ENCODE peak calls at places on chromosome 19, in six cellular contexts. R, W, T, X, P and G are unnamed samples.

GRCh38 chr19:2269244-2270156 is 12.5 kb downstream of the PEAK3 start:
- DNase-seq in X (peak), W (peak), P (peak), T (peak), R (peak), G (peak)

GRCh38 chr19:52786078-52786463 is 520 bp downstream of the ZNF600 start:
- DNase-seq in T (no peak), X (no peak), W (peak), P (peak), R (peak), G (no peak)

GRCh38 chr19:27674701-27675100 is 1538.2 kb downstream of the UQCRFS1 start:
- DNase-seq in P (no peak), R (no peak), X (no peak), W (no peak), T (no peak), G (no peak)

GRCh38 chr19:42277821-42278809 is 9.1 kb downstream of the CIC start:
- DNase-seq in W (peak), T (no peak), X (peak), R (peak), P (peak), G (no peak)

GRCh38 chr19:40598121-40598917 is 2.9 kb upstream of the LTBP4 start:
- DNase-seq in X (peak), T (peak), W (peak), R (peak), P (peak), G (peak)

GRCh38 chr19:18479964-18480723 is 41.7 kb downstream of the ELL start:
- DNase-seq in T (peak), X (no peak), R (no peak), W (peak), P (peak), G (no peak)

GRCh38 chr19:16076154-16076957 is at the start of gene TPM4:
- DNase-seq in X (peak), W (peak), R (peak), P (peak), T (peak), G (peak)

GRCh38 chr19:51372021-51372648 is 319 bp downstream of the NKG7 start:
- DNase-seq in W (no peak), P (no peak), T (no peak), R (no peak), X (no peak), G (no peak)

GRCh38 chr19:11349171-11349570 is 2.9 kb downstream of the CCDC159 start:
- DNase-seq in R (no peak), T (no peak), P (no peak), W (no peak), X (no peak), G (no peak)

GRCh38 chr19:58123354-58123753 is 25.3 kb upstream of the ZSCAN18 start:
- DNase-seq in T (no peak), X (no peak), W (no peak), P (no peak), R (no peak), G (no peak)

GRCh38 chr19:58154287-58154678 is 3.7 kb upstream of the ZNF329 start:
- DNase-seq in X (no peak), W (peak), P (peak), R (peak), T (peak), G (no peak)

GRCh38 chr19:5818594-5818993 is 13.7 kb downstream of the NRTN start:
- DNase-seq in X (no peak), P (no peak), W (no peak), R (no peak), T (no peak), G (no peak)

GRCh38 chr19:6521718-6522646 is 8.8 kb upstream of the TNFSF9 start:
- DNase-seq in P (no peak), W (no peak), R (no peak), T (no peak), X (peak), G (no peak)

GRCh38 chr19:40888191-40888590 is 6.2 kb upstream of the CYP2A7 start:
- DNase-seq in P (no peak), X (no peak), T (no peak), R (no peak), W (no peak), G (no peak)

GRCh38 chr19:42400404-42400803 is 10.3 kb upstream of the CNFN start:
- DNase-seq in R (no peak), W (no peak), T (no peak), P (no peak), X (no peak), G (no peak)

GRCh38 chr19:50415661-50416033 is 3.1 kb upstream of the SPIB start:
- DNase-seq in R (no peak), X (peak), P (no peak), W (no peak), T (peak), G (no peak)

GRCh38 chr19:524062-524674 is 7.4 kb upstream of the CDC34 start:
- DNase-seq in W (no peak), P (no peak), X (no peak), R (no peak), T (peak), G (no peak)

GRCh38 chr19:18464646-18465045 is 26.7 kb upstream of the ISYNA1 start:
- DNase-seq in P (peak), X (no peak), T (peak), W (peak), R (peak), G (no peak)

GRCh38 chr19:38409631-38410133 is 6.8 kb downstream of the FAM98C start:
- DNase-seq in T (peak), R (no peak), P (peak), W (no peak), X (no peak), G (no peak)

GRCh38 chr19:7534531-7534980 is 961 bp upstream of the PNPLA6 start:
- DNase-seq in W (peak), P (peak), X (no peak), R (peak), T (peak), G (no peak)

GRCh38 chr19:46911456-46911855 is 50.7 kb downstream of the ARHGAP35 start:
- DNase-seq in P (no peak), X (no peak), T (no peak), W (no peak), R (no peak), G (no peak)

GRCh38 chr19:17281391-17282304 is at the start of gene ANKLE1:
- DNase-seq in R (no peak), W (no peak), P (peak), X (peak), T (peak), G (peak)

GRCh38 chr19:30441011-30441410 is 68.8 kb downstream of the ZNF536 start:
- DNase-seq in R (no peak), X (no peak), P (no peak), T (no peak), W (no peak), G (no peak)

GRCh38 chr19:36081894-36082293 is 27.2 kb downstream of the WDR62 start:
- DNase-seq in W (no peak), T (no peak), R (no peak), P (no peak), X (no peak), G (no peak)

GRCh38 chr19:13974073-13974472 is 21.8 kb downstream of the DCAF15 start:
- DNase-seq in R (peak), X (no peak), W (no peak), T (no peak), P (no peak), G (no peak)

GRCh38 chr19:50537769-50538230 is 24.1 kb upstream of the ASPDH start:
- DNase-seq in R (peak), T (peak), X (peak), P (peak), W (peak), G (peak)

GRCh38 chr19:27860309-27860934 is 1352.5 kb downstream of the UQCRFS1 start:
- DNase-seq in T (no peak), X (no peak), W (no peak), R (no peak), P (no peak), G (no peak)

GRCh38 chr19:719081-719512 is 10.4 kb downstream of the PALM start:
- DNase-seq in T (peak), R (no peak), X (no peak), W (peak), P (peak), G (no peak)

GRCh38 chr19:40284501-40285352 is at the start of gene AKT2:
- DNase-seq in P (peak), X (peak), W (no peak), T (peak), R (no peak), G (no peak)

GRCh38 chr19:6828306-6828697 is 55.8 kb downstream of the VAV1 start:
- DNase-seq in W (no peak), T (no peak), R (peak), X (no peak), P (no peak), G (no peak)

GRCh38 chr19:52007436-52007804 is 591 bp downstream of the ZNF615 start:
- DNase-seq in W (no peak), T (no peak), X (no peak), R (no peak), P (peak), G (no peak)

GRCh38 chr19:3606690-3607289 is at the start of gene TBXA2R:
- DNase-seq in R (peak), T (peak), X (peak), W (peak), P (peak), G (no peak)

GRCh38 chr19:46009530-46010510 is 13.0 kb downstream of the PGLYRP1 start:
- DNase-seq in W (peak), R (peak), T (peak), X (peak), P (peak), G (peak)

GRCh38 chr19:43527860-43528622 is 1.0 kb upstream of the ETHE1 start:
- DNase-seq in W (peak), X (no peak), P (no peak), R (peak), T (no peak), G (no peak)

GRCh38 chr19:19134687-19135158 is 3.6 kb downstream of the TMEM161A start:
- DNase-seq in T (peak), W (peak), R (no peak), P (no peak), X (peak), G (no peak)

GRCh38 chr19:34253711-34254551 is 423 bp upstream of the GARRE1 start:
- DNase-seq in T (peak), W (no peak), R (peak), X (peak), P (peak), G (no peak)

GRCh38 chr19:11113140-11113708 is 24.0 kb downstream of the LDLR start:
- DNase-seq in T (no peak), X (no peak), P (no peak), R (no peak), W (no peak), G (no peak)

GRCh38 chr19:45327404-45328143 is 4.9 kb upstream of the CKM start:
- DNase-seq in X (no peak), P (no peak), W (no peak), R (no peak), T (no peak), G (no peak)